ENCODE peak calls at places on chromosomes 2 and 18, in nine cellular contexts. K is GM12878, Y is gastrocnemius medialis, G is A549, T is fibroblast of lung, B is thyroid gland, Z is heart right ventricle, D is right lobe of liver, R is right atrium auricular region. O is an unnamed sample.
A peak's percentile ranks its signal among the peaks of the same experiment; 100 is the strongest.

GRCh38 chr18:79510731-79511141 is 115.0 kb downstream of the NFATC1 start:
- DNase-seq in Y (peak; percentile 6), R (no peak), B (peak; percentile 1), K (no peak), G (no peak), T (no peak), D (peak; percentile 37), Z (no peak), O (peak; percentile 29)

GRCh38 chr2:5991305-5991968 is 299.3 kb downstream of the SOX11 start:
- DNase-seq in B (peak; percentile 59), G (no peak), T (no peak), R (no peak), D (no peak), Y (no peak), Z (no peak), K (no peak), O (peak; percentile 49)

GRCh38 chr18:44458777-44459176 is 221.9 kb upstream of the SETBP1 start:
- DNase-seq in R (no peak), B (no peak), T (peak; percentile 66), D (no peak), Y (no peak), K (no peak), G (no peak), Z (no peak), O (no peak)

GRCh38 chr18:11587432-11587831 is 22.0 kb upstream of the SLC35G4 start:
- DNase-seq in K (no peak), G (no peak), R (no peak), Y (no peak), T (no peak), D (no peak), Z (no peak), B (no peak), O (peak; percentile 4)

GRCh38 chr2:237315170-237315880 is 98.6 kb downstream of the COL6A3 start:
- DNase-seq in R (peak; percentile 94), Z (peak; percentile 91), B (peak; percentile 96), G (no peak), Y (peak; percentile 96), K (no peak), T (peak; percentile 98), D (peak; percentile 58), O (no peak)

GRCh38 chr2:43227830-43228280 is 1.4 kb upstream of the ZFP36L2 start:
- DNase-seq in D (peak; percentile 84), Y (no peak), Z (no peak), T (no peak), B (no peak), K (no peak), R (no peak), G (peak; percentile 89), O (no peak)

GRCh38 chr2:44045061-44045460 is 49.3 kb upstream of the LRPPRC start:
- DNase-seq in D (no peak), Y (no peak), Z (no peak), T (no peak), R (no peak), K (no peak), B (peak; percentile 86), G (no peak), O (no peak)

GRCh38 chr18:2442726-2443275 is 128.5 kb downstream of the METTL4 start:
- DNase-seq in D (no peak), T (no peak), K (no peak), Y (no peak), R (no peak), Z (no peak), B (no peak), G (no peak), O (no peak)

GRCh38 chr2:37706784-37707183 is 35.3 kb upstream of the CDC42EP3 start:
- DNase-seq in B (no peak), T (no peak), Y (no peak), G (no peak), R (no peak), Z (no peak), D (no peak), K (no peak), O (no peak)

GRCh38 chr2:224217233-224217961 is 178.3 kb upstream of the SERPINE2 start:
- DNase-seq in G (no peak), K (no peak), R (no peak), D (no peak), B (no peak), T (no peak), Z (no peak), Y (no peak), O (peak; percentile 72)

GRCh38 chr18:79904357-79905147 is 46.9 kb downstream of the SLC66A2 start:
- DNase-seq in B (no peak), G (no peak), K (no peak), D (no peak), R (no peak), Z (no peak), Y (peak; percentile 11), T (no peak), O (no peak)

GRCh38 chr18:22169011-22169888 is at the start of gene GATA6:
- DNase-seq in D (peak; percentile 97), Y (peak; percentile 31), Z (peak; percentile 90), K (no peak), T (peak; percentile 95), R (peak; percentile 97), B (peak; percentile 96), G (peak; percentile 75), O (peak; percentile 97)
- H3K4me3 ChIP-seq in D (peak within 1 kb of the TSS; percentile 93), Y (peak within 1 kb of the TSS; percentile 68), Z (peak within 1 kb of the TSS; percentile 97), K (peak within 1 kb of the TSS; percentile 50), T (peak within 1 kb of the TSS; percentile 86), R (peak within 1 kb of the TSS; percentile 87), B (peak within 1 kb of the TSS; percentile 74), G (peak within 1 kb of the TSS; percentile 72), O (peak within 1 kb of the TSS; percentile 100)

GRCh38 chr2:191166111-191166755 is 15.4 kb upstream of the STAT4 start:
- DNase-seq in Y (no peak), T (peak; percentile 94), D (peak; percentile 60), B (no peak), Z (no peak), K (no peak), G (no peak), R (no peak), O (no peak)
- H3K27ac ChIP-seq in Y (peak overlapping the region; percentile 57), T (no peak overlapping the region), D (peak overlapping the region; percentile 52), B (no peak overlapping the region), Z (no peak overlapping the region), K (no peak overlapping the region), G (peak overlapping the region; percentile 85), R (peak overlapping the region; percentile 81), O (peak overlapping the region; percentile 18)

DNA sequence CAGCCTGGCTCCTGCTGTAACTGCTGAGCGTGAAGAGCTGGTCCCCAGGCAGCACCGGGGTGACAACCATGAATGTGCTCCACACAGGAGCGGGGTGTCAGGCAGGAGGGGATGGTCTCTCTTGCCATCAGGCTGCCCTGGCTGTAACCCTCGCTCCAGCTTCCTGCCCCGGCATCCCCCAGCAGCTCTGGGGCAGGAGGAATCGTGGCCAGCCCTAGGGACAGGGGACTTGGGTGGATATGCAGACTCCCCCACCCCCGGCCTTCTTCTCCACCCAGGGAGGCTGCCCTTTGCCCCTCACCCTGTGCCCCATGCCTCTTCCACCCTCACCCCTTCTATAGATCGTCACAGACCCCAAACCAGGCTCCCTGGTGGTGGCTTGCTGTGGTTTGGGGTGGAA is 69.4 kb upstream of the SMAD7 start:
- DNase-seq in B (no peak), R (peak; percentile 40), Z (no peak), K (no peak), T (no peak), G (no peak), Y (no peak), D (no peak), O (peak; percentile 55)
- H3K4me3 ChIP-seq in B (no peak overlapping the region), R (no peak overlapping the region), Z (no peak overlapping the region), K (no peak overlapping the region), T (no peak overlapping the region), G (no peak overlapping the region), Y (no peak overlapping the region), D (no peak overlapping the region), O (no peak overlapping the region)

DNA sequence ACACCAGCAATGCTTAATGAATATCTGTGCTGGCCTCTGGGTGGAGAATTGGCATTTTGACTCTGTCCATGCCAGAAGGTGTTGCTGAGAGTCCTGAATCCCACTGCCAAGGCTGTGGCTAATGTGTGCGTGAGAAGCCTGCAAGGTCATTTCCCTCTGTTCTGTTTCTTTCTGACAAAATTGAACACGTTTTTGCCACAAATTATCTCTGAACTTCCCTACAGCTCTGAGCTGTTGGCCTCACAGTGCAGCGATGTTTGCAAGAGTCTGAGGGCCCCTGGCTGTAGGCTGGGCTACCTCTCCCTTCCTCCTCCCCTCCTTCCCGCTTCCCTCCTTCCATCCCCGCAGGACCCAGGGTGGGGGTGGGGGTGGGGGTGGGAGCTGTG is 154.1 kb upstream of the HS6ST1 start:
- DNase-seq in B (no peak), D (no peak), Y (no peak), Z (no peak), T (peak; percentile 68), K (no peak), G (no peak), R (no peak), O (peak; percentile 24)
- H3K27ac ChIP-seq in B (no peak overlapping the region), D (no peak overlapping the region), Y (no peak overlapping the region), Z (no peak overlapping the region), T (no peak overlapping the region), K (no peak overlapping the region), G (no peak overlapping the region), R (peak overlapping the region; percentile 28), O (no peak overlapping the region)

GRCh38 chr2:101820519-101820918 is 123.0 kb downstream of the MAP4K4 start:
- DNase-seq in Z (no peak), D (no peak), B (no peak), T (peak; percentile 73), G (no peak), K (no peak), Y (no peak), R (no peak), O (no peak)

GRCh38 chr2:101821059-101821805 is 123.7 kb downstream of the MAP4K4 start:
- DNase-seq in D (no peak), R (no peak), K (no peak), B (no peak), Y (no peak), Z (no peak), T (no peak), G (no peak), O (no peak)

GRCh38 chr2:101817488-101817887 is 120.0 kb downstream of the MAP4K4 start:
- DNase-seq in G (no peak), D (no peak), Z (no peak), B (no peak), Y (no peak), K (no peak), T (no peak), R (no peak), O (no peak)

GRCh38 chr2:101816598-101816997 is 119.1 kb downstream of the MAP4K4 start:
- DNase-seq in B (no peak), K (no peak), D (no peak), R (no peak), Y (no peak), Z (no peak), G (no peak), T (no peak), O (no peak)

DNA sequence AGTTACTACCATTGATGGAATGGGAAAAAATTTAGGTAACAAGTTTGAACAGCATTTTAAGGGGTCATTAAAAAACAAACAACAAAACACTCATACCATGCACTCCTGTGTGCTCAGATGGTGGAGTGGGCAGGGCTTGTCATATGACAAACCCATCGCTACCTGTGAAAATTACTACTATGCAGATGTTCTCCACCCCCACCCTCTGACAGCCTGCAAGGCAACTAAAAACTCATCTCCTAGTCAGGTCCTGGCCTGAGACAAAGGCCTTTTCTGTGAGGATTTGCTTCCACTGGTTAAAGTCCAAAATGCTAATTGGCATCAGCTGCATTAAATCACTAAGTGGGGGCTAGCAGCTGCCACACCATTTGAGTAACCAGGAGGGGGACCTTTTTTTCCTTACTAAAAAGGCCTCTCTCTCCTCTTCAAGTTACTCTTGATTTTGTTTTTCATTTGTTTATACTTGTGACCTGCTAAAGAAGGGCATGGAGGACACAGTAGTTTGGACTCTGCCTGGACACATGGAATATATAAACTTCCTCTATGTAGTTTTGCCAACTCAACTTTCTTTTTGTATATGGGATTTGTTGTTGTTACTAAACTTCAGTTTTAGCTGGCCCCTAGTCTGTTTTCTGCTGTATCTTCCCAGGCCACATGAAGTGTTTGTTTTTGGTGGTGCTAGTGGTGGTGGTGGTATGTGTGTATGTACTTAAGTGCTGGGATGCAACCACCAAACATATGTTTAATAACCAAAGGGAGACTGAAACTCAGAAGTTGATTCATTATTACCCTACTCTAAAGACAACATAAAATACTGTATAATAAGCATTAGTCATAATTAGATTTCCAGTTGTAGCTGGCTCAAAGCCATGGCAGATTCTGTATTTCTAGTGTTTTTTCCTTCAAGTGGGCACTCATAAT is 121.3 kb downstream of the MAP4K4 start:
- DNase-seq in K (no peak), T (peak; percentile 90), G (no peak), B (no peak), R (no peak), Z (no peak), Y (no peak), D (no peak), O (no peak)
- H3K4me3 ChIP-seq in K (no peak overlapping the region), T (no peak overlapping the region), G (no peak overlapping the region), B (no peak overlapping the region), R (no peak overlapping the region), Z (no peak overlapping the region), Y (no peak overlapping the region), D (no peak overlapping the region), O (peak overlapping the region; percentile 54)